ENCODE peak calls at places on chromosome 12, in eight cellular contexts. V is cardiac muscle cell; B is endothelial cell of umbilical vein; X is CD8-positive, alpha-beta memory T cell; R is right lobe of liver; D is IMR-90; A is ascending aorta; C is Peyer's patch. G is an unnamed sample. For H3K27me3 and H3K4me1, the result is how much of the 10 kb centered on the place peaks cover.

GRCh38 chr12:4307593-4308333 is 13.2 kb upstream of the TIGAR start:
- DNase-seq in V (peak), B (peak), X (no peak), R (peak), D (peak), A (no peak), C (no peak), G (no peak)

GRCh38 chr12:113068312-113068935 is 11.9 kb downstream of the DTX1 start:
- DNase-seq in V (no peak), B (no peak), X (no peak), R (no peak), D (no peak), A (no peak), C (peak), G (no peak)

GRCh38 chr12:48489012-48489411 is 6.7 kb downstream of the C12orf54 start:
- DNase-seq in V (no peak), B (no peak), X (no peak), R (no peak), D (peak), A (no peak), C (no peak), G (no peak)

GRCh38 chr12:24360907-24361306 is 411.4 kb upstream of the SOX5 start:
- DNase-seq in V (no peak), B (no peak), X (no peak), R (no peak), D (peak), A (no peak), C (no peak), G (no peak)

GRCh38 chr12:98679611-98680005 is 34.5 kb downstream of the APAF1 start:
- DNase-seq in V (no peak), B (no peak), X (no peak), R (no peak), D (no peak), A (no peak), C (no peak), G (peak)

GRCh38 chr12:52444647-52445595 is 7.0 kb downstream of the KRT6B start:
- DNase-seq in V (no peak), B (no peak), X (no peak), R (no peak), D (no peak), A (no peak), C (no peak), G (no peak)

GRCh38 chr12:84507914-84508313 is 404.7 kb downstream of the SLC6A15 start:
- DNase-seq in V (no peak), B (no peak), X (no peak), R (no peak), D (no peak), A (no peak), C (no peak), G (no peak)

GRCh38 chr12:124510301-124510970 is 57.0 kb downstream of the NCOR2 start:
- DNase-seq in V (no peak), B (no peak), X (no peak), R (no peak), D (no peak), A (no peak), C (no peak), G (no peak)

GRCh38 chr12:91883811-91884210 is 261.8 kb downstream of the BTG1 start:
- DNase-seq in V (no peak), B (no peak), X (no peak), R (no peak), D (peak), A (no peak), C (no peak), G (no peak)

GRCh38 chr12:93742086-93742934 is 65.1 kb downstream of the CRADD start:
- DNase-seq in V (peak), B (peak), X (peak), R (peak), D (peak), A (no peak), C (peak), G (peak)

GRCh38 chr12:94149781-94150482 is 1.6 kb downstream of the PLXNC1 start:
- DNase-seq in V (peak), B (no peak), X (no peak), R (peak), D (no peak), A (no peak), C (peak), G (peak)

GRCh38 chr12:12546314-12546772 is 16.3 kb downstream of the DUSP16 start:
- DNase-seq in V (no peak), B (no peak), X (no peak), R (no peak), D (peak), A (no peak), C (no peak), G (no peak)

GRCh38 chr12:14664434-14665023 is 31.9 kb downstream of the GUCY2C start:
- DNase-seq in V (peak), B (peak), X (no peak), R (no peak), D (peak), A (no peak), C (no peak), G (no peak)

GRCh38 chr12:106648736-106649135 is 65.9 kb downstream of the RFX4 start:
- DNase-seq in V (no peak), B (no peak), X (no peak), R (no peak), D (no peak), A (no peak), C (no peak), G (no peak)

GRCh38 chr12:39905152-39905551 is 200.7 kb downstream of the SLC2A13 start:
- DNase-seq in V (no peak), B (no peak), X (no peak), R (no peak), D (peak), A (no peak), C (no peak), G (no peak)

GRCh38 chr12:64044171-64044570 is 177.9 kb downstream of the KICS2 start:
- DNase-seq in V (no peak), B (no peak), X (no peak), R (no peak), D (no peak), A (no peak), C (no peak), G (no peak)

GRCh38 chr12:64039285-64039871 is 182.7 kb downstream of the KICS2 start:
- DNase-seq in V (peak), B (peak), X (no peak), R (no peak), D (peak), A (no peak), C (no peak), G (no peak)

GRCh38 chr12:64042901-64043300 is 179.2 kb downstream of the KICS2 start:
- DNase-seq in V (no peak), B (no peak), X (no peak), R (no peak), D (peak), A (no peak), C (no peak), G (no peak)
- H3K4me3 ChIP-seq in V (no peak), B (no peak), X (no peak), R (no peak), D (no peak), A (no peak), C (no peak), G (no peak)

DNA sequence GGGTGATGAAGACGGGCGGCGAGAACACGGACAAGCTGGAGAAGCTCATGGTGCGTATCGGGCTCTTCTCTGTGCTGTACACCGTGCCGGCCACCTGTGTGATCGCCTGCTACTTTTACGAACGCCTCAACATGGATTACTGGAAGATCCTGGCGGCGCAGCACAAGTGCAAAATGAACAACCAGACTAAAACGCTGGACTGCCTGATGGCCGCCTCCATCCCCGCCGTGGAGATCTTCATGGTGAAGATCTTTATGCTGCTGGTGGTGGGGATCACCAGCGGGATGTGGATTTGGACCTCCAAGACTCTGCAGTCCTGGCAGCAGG is 1.9 kb downstream of the FZD10 start:
- DNase-seq in V (no peak), B (no peak), X (no peak), R (no peak), D (no peak), A (no peak), C (no peak), G (no peak)
- H3K27me3 ChIP-seq in V (half or more), B (under half), X (under half), R (under half), D (under half), A (under half), C (under half), G (half or more)

GRCh38 chr12:10855807-10856206 is 6.5 kb upstream of the PRR4 start:
- DNase-seq in V (no peak), B (no peak), X (no peak), R (no peak), D (no peak), A (no peak), C (no peak), G (no peak)
- H3K4me1 ChIP-seq in V (under half), B (under half), X (under half), R (under half), D (under half), A (under half), C (under half), G (under half)

DNA sequence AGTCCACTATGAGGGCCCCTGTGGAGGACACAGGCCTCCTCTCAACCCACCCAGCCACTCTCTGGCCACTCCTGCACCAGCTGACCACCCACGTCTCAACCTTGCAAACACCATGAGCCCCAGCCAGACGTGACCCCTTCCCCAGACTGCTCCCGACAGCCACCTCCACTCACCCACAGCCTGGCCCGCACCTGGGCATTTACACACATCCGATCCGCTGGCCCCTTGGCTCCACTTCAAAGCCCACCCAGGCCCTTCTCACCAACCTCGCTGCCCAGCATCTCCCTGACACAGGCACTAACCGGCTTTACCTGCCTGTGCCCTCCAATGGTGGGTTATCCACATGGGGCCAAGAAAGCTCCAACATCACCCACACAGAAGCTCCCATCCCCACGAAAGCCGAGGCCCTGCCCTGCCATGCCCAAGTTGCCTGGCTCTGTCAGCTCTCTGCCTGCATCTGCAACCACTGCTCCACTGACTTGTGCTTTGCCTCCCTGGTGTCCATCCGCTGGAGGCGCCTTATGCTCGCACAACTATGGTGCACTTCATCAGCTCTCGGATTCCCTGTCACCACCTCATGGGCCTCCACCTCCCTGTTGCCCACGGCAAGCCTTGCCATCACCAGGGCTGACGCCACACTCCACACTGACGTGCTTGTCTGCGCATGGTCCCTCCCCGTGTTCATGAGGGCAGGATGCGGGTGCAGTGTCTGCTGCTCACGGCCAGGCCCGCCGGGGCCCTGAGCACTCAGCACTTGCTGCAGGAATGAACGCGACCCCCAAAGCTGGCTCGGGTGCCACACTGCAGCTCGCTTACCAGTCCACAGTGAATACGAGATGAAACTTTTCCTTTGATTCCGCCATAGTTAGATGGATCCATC is 16.7 kb downstream of the P2RX2 start:
- DNase-seq in V (no peak), B (no peak), X (no peak), R (no peak), D (no peak), A (no peak), C (no peak), G (no peak)
- H3K4me3 ChIP-seq in V (no peak), B (no peak), X (no peak), R (no peak), D (no peak), A (no peak), C (no peak), G (no peak)

GRCh38 chr12:109439181-109439580 is 37.9 kb downstream of the KCTD10 start:
- DNase-seq in V (no peak), B (no peak), X (no peak), R (no peak), D (no peak), A (no peak), C (no peak), G (no peak)

GRCh38 chr12:109434556-109434955 is 42.5 kb downstream of the KCTD10 start:
- DNase-seq in V (no peak), B (no peak), X (no peak), R (no peak), D (no peak), A (no peak), C (no peak), G (no peak)

GRCh38 chr12:109435428-109436180 is 41.5 kb downstream of the KCTD10 start:
- DNase-seq in V (no peak), B (no peak), X (no peak), R (no peak), D (no peak), A (no peak), C (no peak), G (no peak)

GRCh38 chr12:109433618-109434017 is 43.5 kb downstream of the KCTD10 start:
- DNase-seq in V (peak), B (no peak), X (no peak), R (no peak), D (no peak), A (no peak), C (no peak), G (no peak)

GRCh38 chr12:109436181-109436546 is 40.9 kb downstream of the KCTD10 start:
- DNase-seq in V (no peak), B (no peak), X (no peak), R (no peak), D (no peak), A (no peak), C (no peak), G (no peak)
- H3K27me3 ChIP-seq in V (under half), B (under half), X (under half), R (under half), D (under half), A (under half), C (under half), G (under half)

GRCh38 chr12:111434680-111435338 is 29.1 kb downstream of the SH2B3 start:
- DNase-seq in V (no peak), B (peak), X (peak), R (peak), D (peak), A (no peak), C (peak), G (no peak)
- H3K4me1 ChIP-seq in V (under half), B (half or more), X (half or more), R (under half), D (under half), A (under half), C (under half), G (half or more)

GRCh38 chr12:105436636-105437035 is 106.1 kb downstream of the C12orf75 start:
- DNase-seq in V (no peak), B (no peak), X (no peak), R (no peak), D (no peak), A (no peak), C (no peak), G (no peak)

GRCh38 chr12:105431537-105431936 is 101.0 kb downstream of the C12orf75 start:
- DNase-seq in V (no peak), B (no peak), X (no peak), R (no peak), D (no peak), A (no peak), C (no peak), G (no peak)

GRCh38 chr12:105428793-105429192 is 98.3 kb downstream of the C12orf75 start:
- DNase-seq in V (no peak), B (no peak), X (no peak), R (no peak), D (no peak), A (no peak), C (no peak), G (no peak)

GRCh38 chr12:105427883-105428282 is 97.4 kb downstream of the C12orf75 start:
- DNase-seq in V (no peak), B (peak), X (no peak), R (no peak), D (peak), A (no peak), C (no peak), G (no peak)

DNA sequence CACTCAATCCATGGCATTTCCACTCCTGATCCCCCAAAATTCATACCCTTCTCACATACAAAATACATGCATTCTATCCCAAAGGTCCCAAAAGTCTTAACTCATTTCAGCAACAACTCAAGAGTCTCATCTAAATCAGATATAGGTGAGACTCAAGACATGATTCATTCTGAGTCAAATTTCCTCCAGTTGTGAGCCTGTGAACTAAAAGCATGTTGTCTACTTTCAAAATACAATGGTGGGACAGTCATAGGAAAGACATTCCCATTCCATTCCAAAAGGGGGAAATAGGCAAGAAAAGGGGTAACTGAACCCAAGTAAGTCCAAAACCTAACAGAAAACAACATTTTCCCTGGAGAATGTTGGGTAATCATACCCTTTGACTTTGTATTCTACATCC is 103.3 kb downstream of the C12orf75 start:
- DNase-seq in V (no peak), B (peak), X (no peak), R (no peak), D (peak), A (no peak), C (no peak), G (no peak)
- H3K4me3 ChIP-seq in V (no peak), B (no peak), X (no peak), R (no peak), D (no peak), A (no peak), C (no peak), G (no peak)

GRCh38 chr12:109625749-109626377 is 52.3 kb downstream of the MVK start:
- DNase-seq in V (no peak), B (no peak), X (no peak), R (no peak), D (no peak), A (no peak), C (no peak), G (no peak)

GRCh38 chr12:109626378-109627115 is 53.0 kb downstream of the MVK start:
- DNase-seq in V (no peak), B (no peak), X (no peak), R (no peak), D (no peak), A (no peak), C (no peak), G (no peak)

GRCh38 chr12:109625131-109625559 is 51.6 kb downstream of the MVK start:
- DNase-seq in V (no peak), B (no peak), X (no peak), R (no peak), D (peak), A (no peak), C (no peak), G (no peak)

GRCh38 chr12:109630107-109630506 is 56.5 kb downstream of the MVK start:
- DNase-seq in V (no peak), B (no peak), X (no peak), R (no peak), D (no peak), A (no peak), C (no peak), G (no peak)

DNA sequence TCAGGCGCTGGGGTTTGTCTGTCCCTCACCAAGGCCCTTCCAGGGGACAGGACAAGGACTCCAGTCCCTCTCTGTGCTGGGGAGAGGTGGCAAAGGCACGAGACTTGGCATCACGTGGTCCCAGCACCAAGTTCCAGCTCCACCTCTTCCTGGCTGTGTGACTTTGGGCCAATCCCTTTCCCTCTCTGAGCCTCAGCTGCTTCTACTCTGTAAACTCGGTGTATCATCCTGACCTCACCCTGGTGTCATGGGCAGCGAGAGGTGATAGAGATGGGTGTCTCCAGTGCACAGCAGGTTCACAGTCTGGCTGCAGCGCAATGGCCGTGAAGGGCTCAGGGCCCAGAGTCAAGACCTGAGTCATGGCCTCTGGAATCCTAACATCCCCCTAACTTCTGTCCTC is 54.0 kb downstream of the MVK start:
- DNase-seq in V (no peak), B (no peak), X (no peak), R (no peak), D (no peak), A (no peak), C (no peak), G (no peak)
- H3K27me3 ChIP-seq in V (under half), B (under half), X (under half), R (under half), D (under half), A (under half), C (under half), G (under half)

GRCh38 chr12:132449565-132450390 is 40.2 kb upstream of the FBRSL1 start:
- DNase-seq in V (no peak), B (no peak), X (no peak), R (peak), D (no peak), A (no peak), C (peak), G (peak)
- H3K4me1 ChIP-seq in V (under half), B (under half), X (under half), R (under half), D (under half), A (under half), C (under half), G (under half)

DNA sequence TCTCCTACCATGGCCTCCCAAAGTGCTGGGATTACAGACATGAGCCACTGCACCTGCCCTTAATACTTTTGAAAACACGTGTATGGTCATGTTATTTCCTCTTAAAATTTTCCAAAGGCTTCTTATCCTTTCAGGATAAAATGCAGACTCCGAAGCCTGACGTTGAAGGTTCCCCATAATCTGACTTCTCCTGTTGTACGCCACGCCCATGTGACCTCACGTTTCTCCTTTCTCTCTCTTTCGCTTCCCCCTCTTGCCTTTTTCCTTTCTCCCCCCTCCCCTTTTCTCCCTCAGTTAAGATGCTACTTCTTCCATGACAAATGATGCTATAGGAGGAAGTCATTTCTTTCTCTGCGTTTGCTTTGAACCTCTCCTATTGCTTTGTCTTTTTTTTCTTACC is 266.0 kb downstream of the FBXL14 start:
- DNase-seq in V (no peak), B (no peak), X (no peak), R (no peak), D (no peak), A (peak), C (no peak), G (peak)
- H3K4me3 ChIP-seq in V (no peak), B (no peak), X (no peak), R (no peak), D (no peak), A (no peak), C (no peak), G (no peak)